ENCODE peak calls at places on chromosomes 2 and 18, in eight cellular contexts. Z is transverse colon, T is uterus, O is spleen, E is IMR-90, V is stomach, K is GM12891, Q is adrenal gland. R is an unnamed sample.

GRCh38 chr2:9308186-9308955 is 101.8 kb downstream of the ASAP2 start:
- DNase-seq in V (no peak), O (no peak), Q (no peak), Z (no peak), T (no peak), E (peak), K (no peak), R (no peak)

GRCh38 chr2:239146011-239146641 is 254.7 kb downstream of the HDAC4 start:
- DNase-seq in V (no peak), Z (no peak), Q (no peak), K (no peak), T (no peak), O (peak), E (no peak), R (no peak)

GRCh38 chr18:31760695-31761094 is at the start of gene SLC25A52:
- DNase-seq in O (no peak), K (no peak), Q (no peak), Z (no peak), E (no peak), T (no peak), V (no peak), R (no peak)

GRCh38 chr2:173652731-173653426 is 298.2 kb downstream of the CDCA7 start:
- DNase-seq in T (no peak), Z (no peak), V (peak), K (no peak), E (peak), Q (peak), O (no peak), R (no peak)

GRCh38 chr2:137237055-137237454 is 471.7 kb downstream of the THSD7B start:
- DNase-seq in V (no peak), T (no peak), Z (no peak), Q (no peak), K (no peak), O (no peak), E (no peak), R (no peak)

GRCh38 chr2:201357216-201357615 is at the start of gene FLACC1:
- DNase-seq in O (no peak), Q (peak), T (no peak), E (peak), V (no peak), Z (no peak), K (no peak), R (no peak)

GRCh38 chr2:44943693-44944101 is 2.2 kb downstream of the SIX3 start:
- DNase-seq in T (no peak), O (peak), E (no peak), K (no peak), V (no peak), Q (no peak), Z (no peak), R (no peak)

GRCh38 chr2:100235098-100235497 is 87.2 kb downstream of the LONRF2 start:
- DNase-seq in Z (peak), Q (peak), T (no peak), O (peak), K (peak), E (peak), V (peak), R (no peak)

GRCh38 chr2:122643725-122644329 is 888.4 kb downstream of the TSN start:
- DNase-seq in E (peak), Z (no peak), T (no peak), K (no peak), V (no peak), Q (peak), O (no peak), R (no peak)

GRCh38 chr2:174083843-174084458 is 118.8 kb upstream of the SP3 start:
- DNase-seq in E (no peak), Z (no peak), V (no peak), K (no peak), O (no peak), T (no peak), Q (no peak), R (no peak)

GRCh38 chr18:28342231-28342630 is 165.3 kb upstream of the CDH2 start:
- DNase-seq in V (no peak), Z (no peak), E (no peak), T (no peak), O (no peak), K (no peak), Q (no peak), R (no peak)

GRCh38 chr2:17615728-17616351 is 75.3 kb downstream of the VSNL1 start:
- DNase-seq in E (peak), T (no peak), O (no peak), Z (no peak), V (no peak), Q (peak), K (no peak), R (no peak)

GRCh38 chr2:126658910-126659613 is 3.1 kb downstream of the GYPC start:
- DNase-seq in K (no peak), V (peak), Z (peak), E (peak), O (peak), T (peak), Q (peak), R (peak)

GRCh38 chr18:28175047-28175929 is 1.6 kb downstream of the CDH2 start:
- DNase-seq in V (peak), T (no peak), Q (peak), Z (no peak), K (no peak), E (peak), O (peak), R (no peak)

GRCh38 chr2:113341191-113341590 is 62.5 kb upstream of the PAX8 start:
- DNase-seq in O (no peak), E (no peak), K (no peak), T (no peak), Q (peak), Z (no peak), V (no peak), R (no peak)

GRCh38 chr2:15811367-15811766 is 129.0 kb upstream of the MYCN start:
- DNase-seq in K (no peak), Q (no peak), O (no peak), Z (no peak), T (no peak), V (no peak), E (no peak), R (no peak)

GRCh38 chr2:105365176-105365575 is 27.8 kb downstream of the C2orf49 start:
- DNase-seq in K (no peak), Q (no peak), E (no peak), T (no peak), Z (no peak), O (no peak), V (no peak), R (no peak)

GRCh38 chr2:59969161-59969560 is 584.3 kb downstream of the BCL11A start:
- DNase-seq in V (no peak), T (no peak), E (no peak), Q (no peak), K (no peak), O (no peak), Z (no peak), R (no peak)

GRCh38 chr2:54139210-54139609 is 23.8 kb downstream of the ACYP2 start:
- DNase-seq in T (no peak), Q (no peak), Z (no peak), V (no peak), K (no peak), O (no peak), E (peak), R (no peak)

GRCh38 chr18:5295231-5295920 is at the start of gene ZBTB14:
- DNase-seq in O (peak), T (peak), E (peak), Z (peak), K (peak), V (peak), Q (peak), R (peak)

GRCh38 chr18:44803019-44803650 is 122.4 kb downstream of the SETBP1 start:
- DNase-seq in O (no peak), Z (peak), T (peak), K (no peak), E (peak), V (peak), Q (no peak), R (no peak)

GRCh38 chr2:30655660-30656059 is 151.6 kb downstream of the CAPN13 start:
- DNase-seq in Q (no peak), V (no peak), O (no peak), E (peak), K (no peak), Z (no peak), T (no peak), R (no peak)

GRCh38 chr2:181813963-181814565 is 77.5 kb upstream of the ITPRID2 start:
- DNase-seq in E (peak), Q (no peak), K (no peak), T (no peak), Z (peak), V (no peak), O (no peak), R (no peak)

GRCh38 chr18:8247700-8248099 is 361.5 kb upstream of the RAB12 start:
- DNase-seq in V (no peak), T (no peak), O (no peak), Z (no peak), E (no peak), K (no peak), Q (no peak), R (no peak)

GRCh38 chr2:107633580-107634147 is 193.0 kb upstream of the RGPD4 start:
- DNase-seq in Z (no peak), E (peak), K (no peak), O (no peak), T (no peak), V (no peak), Q (no peak), R (no peak)

GRCh38 chr18:49855711-49856110 is 42.4 kb upstream of the ACAA2 start:
- DNase-seq in V (no peak), Z (no peak), Q (no peak), E (no peak), O (no peak), T (no peak), K (no peak), R (no peak)

DNA sequence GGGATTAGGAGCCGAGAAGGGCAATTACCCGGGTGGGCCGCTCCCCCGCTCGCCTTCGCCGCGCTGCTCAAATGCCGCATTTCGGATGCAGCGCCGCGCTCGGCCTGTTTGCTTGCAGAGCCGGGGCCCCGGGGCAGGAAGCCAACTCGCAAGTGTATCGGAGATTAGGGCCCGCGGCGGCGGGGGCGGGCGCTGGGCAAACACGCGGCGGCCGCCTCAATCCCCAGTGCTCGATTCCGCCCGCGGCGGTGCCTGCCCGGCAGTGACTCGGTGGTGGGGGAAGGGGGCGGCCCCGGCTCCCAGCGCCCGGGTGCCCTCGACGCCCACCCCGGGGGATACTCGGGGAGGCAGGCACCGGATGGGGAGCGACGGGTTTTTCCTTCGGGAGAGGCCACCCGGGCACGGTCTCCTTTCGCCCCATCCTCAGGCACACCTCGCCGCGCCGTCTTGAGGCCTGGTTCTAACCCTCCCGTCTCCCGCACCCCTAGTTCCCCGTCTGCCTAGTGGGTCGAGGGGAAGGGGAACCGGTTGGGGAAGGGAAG is 26.6 kb upstream of the NOTO start:
- DNase-seq in V (peak), Q (peak), Z (peak), K (no peak), T (peak), O (peak), E (peak), R (peak)
- TF ChIP-seq POLR2A in V (no peak), Q (no peak), Z (no peak), K (no peak), T (no peak), O (no peak), E (no peak), R (no peak)

GRCh38 chr2:47803363-47803762 is 20.4 kb downstream of the MSH6 start:
- DNase-seq in V (no peak), Q (no peak), T (no peak), E (no peak), Z (no peak), O (no peak), K (no peak), R (peak)

GRCh38 chr2:47809903-47810302 is 27.0 kb downstream of the MSH6 start:
- DNase-seq in E (no peak), Q (no peak), V (no peak), K (no peak), Z (no peak), T (no peak), O (no peak), R (no peak)

GRCh38 chr2:47803770-47804169 is 20.8 kb downstream of the MSH6 start:
- DNase-seq in Q (no peak), T (no peak), K (no peak), V (no peak), E (no peak), Z (no peak), O (no peak), R (no peak)

GRCh38 chr2:47808614-47809013 is 25.7 kb downstream of the MSH6 start:
- DNase-seq in V (no peak), Z (no peak), O (no peak), K (no peak), T (no peak), Q (no peak), E (no peak), R (no peak)

GRCh38 chr2:47805850-47806249 is 22.9 kb downstream of the MSH6 start:
- DNase-seq in Z (no peak), Q (no peak), T (no peak), E (no peak), O (no peak), V (no peak), K (no peak), R (no peak)
- TF ChIP-seq POLR2A in Z (no peak), Q (no peak), T (no peak), E (no peak), O (no peak), V (no peak), K (no peak), R (no peak)

DNA sequence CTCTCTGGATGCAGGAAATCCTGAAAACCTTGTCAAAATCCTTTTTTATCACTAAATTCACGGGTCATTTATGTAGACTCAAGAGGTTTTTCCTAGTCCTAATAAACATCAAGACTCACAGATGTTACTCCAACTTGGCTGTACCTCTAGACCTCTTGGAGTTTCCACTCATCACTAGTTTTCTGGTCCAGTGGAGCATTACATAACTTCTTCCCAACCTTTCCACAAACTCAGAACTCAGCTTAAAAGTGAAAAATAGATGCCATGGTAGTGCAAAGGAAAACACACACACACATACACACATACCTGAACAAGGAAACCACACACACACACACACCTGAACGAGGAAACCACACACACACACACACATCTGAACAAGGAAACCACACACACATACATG is 807.2 kb downstream of the LRP1B start:
- DNase-seq in O (no peak), T (no peak), E (no peak), Z (no peak), V (no peak), K (no peak), Q (no peak), R (no peak)
- TF ChIP-seq POLR2A in O (no peak), T (no peak), E (no peak), Z (no peak), V (no peak), K (no peak), Q (no peak), R (no peak)

DNA sequence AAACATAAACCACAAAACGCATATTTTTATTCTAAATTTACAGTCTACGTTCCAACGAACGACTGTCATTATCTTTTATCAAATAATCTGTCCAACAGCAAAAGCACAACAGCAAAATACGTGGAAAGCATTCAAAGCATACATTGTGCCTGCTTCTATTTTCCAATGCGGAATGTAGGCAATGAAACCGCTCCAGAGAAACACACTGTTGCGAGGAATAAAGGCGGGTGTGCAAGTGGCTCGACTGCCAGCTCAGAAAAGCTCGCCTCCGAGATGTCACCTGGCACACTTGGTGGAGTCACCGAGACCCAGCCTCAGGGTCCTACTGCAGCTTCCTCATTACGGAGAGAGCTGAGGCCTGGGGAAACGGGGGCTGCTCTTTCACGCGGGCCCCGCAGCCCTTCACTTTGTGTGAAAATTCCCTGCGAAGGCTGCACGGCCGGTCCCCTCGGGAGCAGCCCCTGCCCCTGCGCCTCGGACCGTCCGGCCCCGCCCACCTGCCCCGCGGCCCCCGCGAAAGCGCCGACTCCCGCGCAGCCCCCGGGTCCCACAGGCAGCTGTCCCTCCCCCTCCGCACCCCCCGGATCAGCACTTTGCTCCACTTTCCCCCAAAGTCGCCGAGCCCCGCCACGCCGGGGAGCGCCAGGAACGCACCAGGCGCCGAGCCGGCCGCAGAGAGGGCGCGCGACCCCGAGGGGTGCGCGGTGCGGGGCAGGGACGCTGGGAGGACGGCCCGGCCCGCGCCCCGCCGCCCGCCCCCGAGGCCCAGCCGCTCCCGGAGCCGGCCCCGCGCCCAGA is 680 bp downstream of the MGAT4A start:
- DNase-seq in Q (peak), K (no peak), O (peak), T (peak), V (peak), Z (peak), E (no peak), R (peak)
- TF ChIP-seq POLR2A in Q (no peak), K (no peak), O (no peak), T (no peak), V (no peak), Z (peak), E (no peak), R (no peak)

DNA sequence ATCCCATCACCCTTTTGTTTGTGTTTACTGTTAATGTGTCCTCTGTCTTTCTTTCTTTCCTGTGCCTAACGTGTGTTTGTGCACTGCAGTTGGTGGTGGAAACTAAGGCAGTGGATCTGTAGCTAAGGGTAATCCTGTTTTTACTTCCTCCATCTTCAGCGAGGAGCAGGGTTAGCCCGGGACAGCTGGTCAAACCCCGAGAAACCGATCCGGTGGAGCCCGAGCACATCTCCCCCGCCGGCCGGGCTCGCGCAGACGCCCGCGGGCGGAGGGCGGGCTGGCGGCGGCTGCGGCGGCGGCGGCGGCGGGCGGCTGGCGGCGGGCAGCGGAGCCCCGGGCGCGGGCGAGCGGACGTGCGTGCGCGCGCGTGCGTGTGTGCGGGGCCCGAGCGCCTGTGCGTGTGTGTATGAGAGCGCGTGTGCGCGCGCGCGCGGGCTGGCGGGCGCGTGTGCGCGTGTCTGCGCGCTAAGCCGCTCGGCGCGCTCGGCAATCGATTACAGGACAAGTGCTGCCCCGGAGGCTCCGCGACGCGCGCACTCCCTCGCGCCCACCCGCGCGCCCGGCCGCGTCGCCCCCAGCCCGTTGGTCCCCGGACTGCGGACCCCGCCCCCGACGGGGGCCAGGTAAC is at the start of gene IKZF2:
- DNase-seq in E (peak), Q (peak), V (peak), Z (peak), T (peak), O (peak), K (peak), R (peak)
- TF ChIP-seq POLR2A in E (peak), Q (peak), V (no peak), Z (peak), T (no peak), O (no peak), K (peak), R (no peak)

GRCh38 chr2:64523667-64524603 is at the start of gene AFTPH:
- DNase-seq in E (peak), O (peak), Q (peak), V (peak), Z (peak), T (peak), K (peak), R (peak)
- TF ChIP-seq POLR2A in E (peak), O (peak), Q (peak), V (no peak), Z (peak), T (peak), K (peak), R (peak)

R was measured in erythroblast.